ENCODE peak calls at places on chromosomes 2 and 18, in ten cellular contexts. X, G, V, A, S, D, M, I, P and E are unnamed samples.

GRCh38 chr18:45122510-45122909 is 441.8 kb downstream of the SETBP1 start:
- DNase-seq in M (no peak), G (no peak), I (peak; percentile 22), S (no peak), A (no peak), D (no peak), X (no peak), V (no peak), P (peak; percentile 10), E (no peak)

GRCh38 chr2:66815886-66816285 is 381.0 kb downstream of the MEIS1 start:
- DNase-seq in D (no peak), G (no peak), A (no peak), M (no peak), X (no peak), P (no peak), V (no peak), I (peak; percentile 52), S (no peak), E (no peak)

GRCh38 chr18:63089041-63089440 is 230.5 kb downstream of the BCL2 start:
- DNase-seq in G (no peak), V (no peak), D (no peak), M (no peak), S (no peak), A (no peak), I (no peak), X (no peak), P (no peak), E (no peak)

GRCh38 chr2:15458277-15458676 is 102.9 kb downstream of the NBAS start:
- DNase-seq in D (no peak), A (no peak), I (no peak), G (no peak), V (no peak), S (no peak), M (no peak), X (no peak), P (no peak), E (no peak)

GRCh38 chr2:105736145-105736544 is 8.6 kb upstream of the NCK2 start:
- DNase-seq in G (no peak), P (no peak), X (no peak), V (no peak), S (no peak), A (no peak), I (no peak), M (no peak), D (no peak), E (no peak)

GRCh38 chr18:36850527-36851201 is 21.7 kb downstream of the KIAA1328 start:
- DNase-seq in P (peak; percentile 94), G (no peak), S (no peak), I (peak; percentile 93), A (peak; percentile 94), D (no peak), V (peak; percentile 23), M (no peak), X (peak; percentile 52), E (peak; percentile 93)

GRCh38 chr2:223994562-223995162 is 37.4 kb downstream of the MRPL44 start:
- DNase-seq in I (no peak), X (no peak), D (no peak), V (no peak), M (no peak), G (no peak), A (no peak), S (no peak), P (no peak), E (no peak)

GRCh38 chr2:66446178-66446860 is 11.4 kb downstream of the MEIS1 start:
- DNase-seq in X (no peak), I (no peak), D (peak; percentile 44), G (peak; percentile 60), S (no peak), M (no peak), V (no peak), P (peak; percentile 58), A (no peak), E (peak; percentile 48)

GRCh38 chr2:15269043-15269442 is 292.1 kb downstream of the NBAS start:
- DNase-seq in I (no peak), A (no peak), S (no peak), V (no peak), D (no peak), M (no peak), G (no peak), X (no peak), P (no peak), E (no peak)

GRCh38 chr2:120508581-120509041 is 162.7 kb downstream of the INHBB start:
- DNase-seq in S (no peak), A (peak; percentile 11), G (no peak), M (no peak), V (no peak), I (peak; percentile 74), X (peak; percentile 57), P (peak; percentile 59), D (no peak), E (no peak)

GRCh38 chr2:54834721-54835120 is 111.3 kb downstream of the EML6 start:
- DNase-seq in I (peak; percentile 23), S (no peak), V (no peak), G (no peak), M (no peak), X (no peak), P (no peak), A (no peak), D (no peak), E (no peak)

GRCh38 chr2:36566887-36567286 is 31.1 kb downstream of the FEZ2 start:
- DNase-seq in X (no peak), S (no peak), M (no peak), I (no peak), P (no peak), D (no peak), G (no peak), A (no peak), V (no peak), E (no peak)

GRCh38 chr18:59874166-59874565 is 25.6 kb upstream of the PMAIP1 start:
- DNase-seq in I (peak; percentile 64), X (peak; percentile 80), G (no peak), D (no peak), P (peak; percentile 94), M (no peak), V (no peak), S (no peak), A (peak; percentile 92), E (peak; percentile 91)

GRCh38 chr18:5585653-5586052 is 41.9 kb upstream of the EPB41L3 start:
- DNase-seq in I (no peak), M (no peak), V (no peak), X (no peak), A (no peak), D (no peak), S (no peak), P (no peak), G (no peak), E (no peak)

GRCh38 chr18:5584751-5585417 is 41.1 kb upstream of the EPB41L3 start:
- DNase-seq in A (peak; percentile 30), P (peak; percentile 68), I (peak; percentile 10), D (no peak), V (peak; percentile 24), S (no peak), M (no peak), X (no peak), G (no peak), E (peak; percentile 2)

GRCh38 chr18:5582054-5582453 is 38.3 kb upstream of the EPB41L3 start:
- DNase-seq in S (no peak), P (peak; percentile 29), X (no peak), I (no peak), G (no peak), A (peak; percentile 39), M (no peak), D (no peak), V (no peak), E (peak; percentile 34)

GRCh38 chr18:5588529-5588928 is 44.7 kb upstream of the EPB41L3 start:
- DNase-seq in G (no peak), D (no peak), X (no peak), I (no peak), S (no peak), P (no peak), M (no peak), A (no peak), V (no peak), E (no peak)

GRCh38 chr18:5582849-5583667 is 39.3 kb upstream of the EPB41L3 start:
- DNase-seq in D (no peak), M (no peak), G (no peak), P (peak; percentile 56), A (peak; percentile 79), S (no peak), V (no peak), I (no peak), X (no peak), E (no peak)
- H3K4me3 ChIP-seq in D (no peak overlapping the region), M (no peak overlapping the region), G (no peak overlapping the region), P (no peak overlapping the region), A (no peak overlapping the region), S (no peak overlapping the region), V (no peak overlapping the region), I (no peak overlapping the region), X (no peak overlapping the region), E (no peak overlapping the region)

GRCh38 chr2:16655457-16655837 is 10.2 kb downstream of the CYRIA start:
- DNase-seq in P (no peak), X (peak; percentile 12), V (no peak), D (no peak), M (no peak), S (no peak), I (no peak), A (no peak), G (no peak), E (no peak)
- TF ChIP-seq CTCF in P (no peak), X (no peak), V (no peak), D (no peak), M (no peak), S (no peak), I (no peak), A (no peak), G (no peak), E (no peak)

GRCh38 chr2:46985512-46985911 is 69.9 kb upstream of the MCFD2 start:
- DNase-seq in X (peak; percentile 84), P (peak; percentile 70), S (no peak), D (no peak), G (peak; percentile 46), I (peak; percentile 48), V (no peak), M (no peak), A (peak; percentile 39), E (peak; percentile 61)
- H3K4me3 ChIP-seq in X (no peak overlapping the region), P (no peak overlapping the region), S (no peak overlapping the region), D (no peak overlapping the region), G (no peak overlapping the region), I (no peak overlapping the region), V (no peak overlapping the region), M (no peak overlapping the region), A (no peak overlapping the region), E (no peak overlapping the region)

DNA sequence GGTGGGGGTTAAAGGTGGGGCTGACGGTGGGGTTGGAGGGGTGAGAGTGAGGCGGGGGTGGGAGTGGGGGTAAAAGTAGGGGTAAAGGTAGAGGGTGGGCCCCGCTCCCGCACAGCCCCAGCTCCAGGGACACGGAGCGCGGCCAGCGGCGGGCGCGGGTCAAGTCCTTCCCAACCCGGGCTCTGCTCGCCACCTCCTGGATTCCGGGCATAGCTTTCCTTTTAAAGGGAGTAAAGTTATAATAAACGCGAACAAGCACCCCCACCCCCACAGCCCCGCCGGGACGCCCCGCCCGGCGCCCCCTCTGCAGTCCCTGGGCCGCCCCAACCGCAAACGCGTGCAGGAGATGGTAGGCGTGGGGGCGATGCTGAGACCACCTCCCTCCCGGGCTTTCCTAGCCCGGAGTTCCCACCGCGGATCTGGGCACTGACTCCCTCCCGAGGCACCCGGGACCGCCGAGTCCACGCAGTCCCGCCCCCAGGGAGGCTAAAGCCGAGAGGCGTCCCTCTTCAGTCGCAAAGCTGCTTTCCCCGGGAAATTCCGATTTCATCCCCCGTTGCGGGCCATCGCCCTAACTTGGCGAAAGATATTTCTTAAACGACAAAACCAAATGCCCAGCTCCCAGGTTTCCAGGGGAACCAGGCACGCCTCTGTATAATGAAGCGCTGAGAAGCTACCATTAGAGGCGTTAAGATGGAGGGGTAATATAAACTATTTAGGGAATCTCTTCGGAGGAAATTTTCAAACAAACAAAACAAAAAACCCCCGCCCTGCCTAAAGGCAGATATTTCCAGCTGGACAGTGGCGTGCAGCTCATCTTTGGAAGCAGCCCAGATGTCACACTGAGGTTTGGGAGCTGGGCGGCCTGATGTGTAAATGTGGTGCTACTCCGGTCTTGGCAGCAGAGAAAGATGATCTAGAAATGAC is at the start of gene LIMS2:
- DNase-seq in G (no peak), X (no peak), S (no peak), M (peak; percentile 51), P (peak; percentile 46), I (no peak), A (no peak), V (peak; percentile 24), D (peak; percentile 68), E (peak; percentile 44)
- TF ChIP-seq CTCF in G (peak; percentile 8), X (no peak), S (no peak), M (no peak), P (peak; percentile 21), I (no peak), A (no peak), V (no peak), D (peak; percentile 45), E (no peak)